ENCODE peak calls at places on chromosomes 1 and 21, in four cellular contexts. K is psoas muscle, T is aorta, B is tibial artery. O is an unnamed sample.

GRCh38 chr1:41823453-41823852 is 95.3 kb downstream of the HIVEP3 start:
- DNase-seq in K (no peak), T (no peak), B (no peak), O (peak; percentile 69)

GRCh38 chr21:16116798-16117197 is 387.0 kb downstream of the USP25 start:
- DNase-seq in K (no peak), T (no peak), B (no peak), O (no peak)

GRCh38 chr1:187092104-187092503 is 263.4 kb downstream of the PLA2G4A start:
- DNase-seq in K (no peak), T (no peak), B (no peak), O (no peak)

GRCh38 chr1:210779259-210779658 is 354.7 kb downstream of the KCNH1 start:
- DNase-seq in K (no peak), T (no peak), B (no peak), O (no peak)

GRCh38 chr1:164863056-164863455 is 304.1 kb downstream of the PBX1 start:
- DNase-seq in K (no peak), T (no peak), B (no peak), O (no peak)

GRCh38 chr1:209670441-209671082 is 4.7 kb upstream of the G0S2 start:
- DNase-seq in K (peak; percentile 65), T (no peak), B (no peak), O (no peak)

GRCh38 chr1:248695451-248696132 is 7.0 kb downstream of the OR14I1 start:
- DNase-seq in K (no peak), T (no peak), B (no peak), O (no peak)

GRCh38 chr1:64920936-64921589 is 45.3 kb downstream of the JAK1 start:
- DNase-seq in K (no peak), T (no peak), B (no peak), O (no peak)

GRCh38 chr1:205515781-205516253 is 11.3 kb downstream of the CDK18 start:
- DNase-seq in K (no peak), T (no peak), B (no peak), O (no peak)

GRCh38 chr1:53562256-53562982 is 103.2 kb downstream of the DMRTB1 start:
- DNase-seq in K (no peak), T (peak; percentile 21), B (no peak), O (peak; percentile 48)

GRCh38 chr21:34807881-34808568 is 139.2 kb downstream of the CLIC6 start:
- DNase-seq in K (peak; percentile 66), T (peak; percentile 74), B (peak; percentile 65), O (no peak)

GRCh38 chr1:91520940-91521507 is 20.4 kb downstream of the CDC7 start:
- DNase-seq in K (no peak), T (no peak), B (no peak), O (no peak)
- H3K36me3 ChIP-seq in K (no peaks in the 10 kb centered on the region), T (no peaks in the 10 kb centered on the region), B (no peaks in the 10 kb centered on the region), O (no peaks in the 10 kb centered on the region)

GRCh38 chr1:68953316-68953715 is 456.4 kb upstream of the DEPDC1 start:
- DNase-seq in K (no peak), T (no peak), B (no peak), O (no peak)
- H3K9me3 ChIP-seq in K (no peaks in the 10 kb centered on the region), T (peaks cover 1% of the 10 kb centered on the region), B (no peaks in the 10 kb centered on the region), O (no peaks in the 10 kb centered on the region)

GRCh38 chr1:160300173-160300572 is 15.2 kb upstream of the PEX19 start:
- DNase-seq in K (no peak), T (no peak), B (no peak), O (no peak)
- H3K36me3 ChIP-seq in K (peaks cover 99% of the 10 kb centered on the region), T (peaks cover 22% of the 10 kb centered on the region), B (peaks cover 96% of the 10 kb centered on the region), O (peaks cover 99% of the 10 kb centered on the region)

GRCh38 chr1:150534002-150534401 is 15.2 kb upstream of the ADAMTSL4 start:
- DNase-seq in K (no peak), T (peak; percentile 31), B (no peak), O (no peak)
- H3K9me3 ChIP-seq in K (no peaks in the 10 kb centered on the region), T (no peaks in the 10 kb centered on the region), B (no peaks in the 10 kb centered on the region), O (no peaks in the 10 kb centered on the region)

DNA sequence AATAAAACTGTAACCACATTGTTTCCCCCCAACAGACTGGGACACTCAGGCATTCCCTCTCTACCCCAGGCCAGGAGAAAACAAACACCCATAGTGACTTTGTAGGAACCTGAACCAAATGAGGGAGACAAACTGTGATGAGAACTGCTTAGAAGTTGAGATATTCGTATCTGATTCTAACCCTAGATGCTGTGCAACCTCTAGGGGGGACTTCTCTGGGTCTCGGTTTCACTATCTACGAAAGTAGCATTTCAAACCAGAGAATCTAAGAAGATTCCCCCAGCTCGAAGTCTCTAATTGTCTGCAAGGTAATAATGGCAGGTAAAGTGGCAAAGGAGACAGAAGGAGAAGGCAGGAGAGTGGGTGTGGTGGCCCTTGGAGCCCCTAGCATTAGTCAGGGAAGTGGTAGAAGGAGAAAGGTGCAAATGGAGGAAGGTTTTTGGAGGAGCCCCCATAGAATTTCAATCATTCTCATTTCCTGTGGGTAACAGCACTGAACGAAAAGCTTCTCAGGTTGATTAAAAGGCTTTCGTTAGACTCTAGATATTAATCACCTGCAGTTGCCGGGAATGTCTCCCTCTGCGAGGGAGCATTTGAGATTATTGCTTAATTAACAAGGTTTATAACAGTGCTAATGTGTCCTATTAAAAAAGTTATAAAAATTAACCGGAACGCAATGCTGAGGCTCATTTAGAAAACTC is 46.4 kb downstream of the BEND5 start:
- DNase-seq in K (no peak), T (no peak), B (no peak), O (no peak)
- H3K36me3 ChIP-seq in K (peaks cover 41% of the 10 kb centered on the region), T (peaks cover 7% of the 10 kb centered on the region), B (peaks cover 75% of the 10 kb centered on the region), O (peaks cover 23% of the 10 kb centered on the region)

GRCh38 chr1:4939266-4939665 is 284.9 kb downstream of the AJAP1 start:
- DNase-seq in K (no peak), T (no peak), B (no peak), O (no peak)

GRCh38 chr1:4944911-4945310 is 290.5 kb downstream of the AJAP1 start:
- DNase-seq in K (no peak), T (no peak), B (no peak), O (no peak)

GRCh38 chr1:4946343-4946742 is 291.9 kb downstream of the AJAP1 start:
- DNase-seq in K (no peak), T (no peak), B (no peak), O (no peak)

GRCh38 chr1:4944072-4944471 is 289.7 kb downstream of the AJAP1 start:
- DNase-seq in K (no peak), T (no peak), B (no peak), O (no peak)
- H3K9me3 ChIP-seq in K (no peaks in the 10 kb centered on the region), T (no peaks in the 10 kb centered on the region), B (no peaks in the 10 kb centered on the region), O (no peaks in the 10 kb centered on the region)